ENCODE peak calls at places on chromosomes 16 and 17, in six cellular contexts. One of them, this sample, is unnamed.

GRCh38 chr16:15857779-15858560 is 1.1 kb upstream of the MYH11 start:
- DNase-seq in GM23338: peak
- DNase-seq in naive thymus-derived CD8-positive, alpha-beta T cell: no peak
- DNase-seq in NCI-H524 treated with DMSO at 0.1 percent for 48 hours: no peak
- DNase-seq in iPS DF 6.9: no peak
- DNase-seq in T-helper 22 cell: no peak
- DNase-seq in this sample: no peak

GRCh38 chr16:89805136-89805905 is 11.1 kb downstream of the FANCA start:
- DNase-seq in iPS DF 6.9: no peak
- DNase-seq in T-helper 22 cell: no peak
- DNase-seq in naive thymus-derived CD8-positive, alpha-beta T cell: no peak
- DNase-seq in NCI-H524 treated with DMSO at 0.1 percent for 48 hours: peak
- DNase-seq in GM23338: no peak
- DNase-seq in this sample: no peak

GRCh38 chr17:75036643-75037268 is 10.0 kb downstream of the ATP5PD start:
- DNase-seq in NCI-H524 treated with DMSO at 0.1 percent for 48 hours: no peak
- DNase-seq in iPS DF 6.9: no peak
- DNase-seq in GM23338: peak
- DNase-seq in naive thymus-derived CD8-positive, alpha-beta T cell: peak
- DNase-seq in T-helper 22 cell: peak
- DNase-seq in this sample: no peak

GRCh38 chr17:77504652-77505459 is 364.1 kb downstream of the SEC14L1 start:
- DNase-seq in iPS DF 6.9: no peak
- DNase-seq in NCI-H524 treated with DMSO at 0.1 percent for 48 hours: no peak
- DNase-seq in GM23338: no peak
- DNase-seq in naive thymus-derived CD8-positive, alpha-beta T cell: no peak
- DNase-seq in T-helper 22 cell: no peak
- DNase-seq in this sample: no peak

GRCh38 chr17:7883781-7884386 is 4.7 kb upstream of the CHD3 start:
- DNase-seq in naive thymus-derived CD8-positive, alpha-beta T cell: no peak
- DNase-seq in GM23338: no peak
- DNase-seq in T-helper 22 cell: peak
- DNase-seq in NCI-H524 treated with DMSO at 0.1 percent for 48 hours: no peak
- DNase-seq in iPS DF 6.9: no peak
- DNase-seq in this sample: no peak

GRCh38 chr16:81405702-81406113 is 38.9 kb upstream of the CMIP start:
- DNase-seq in GM23338: peak
- DNase-seq in naive thymus-derived CD8-positive, alpha-beta T cell: no peak
- DNase-seq in T-helper 22 cell: no peak
- DNase-seq in iPS DF 6.9: no peak
- DNase-seq in NCI-H524 treated with DMSO at 0.1 percent for 48 hours: no peak
- DNase-seq in this sample: no peak

GRCh38 chr17:42009170-42009569 is 8.1 kb downstream of the DNAJC7 start:
- DNase-seq in NCI-H524 treated with DMSO at 0.1 percent for 48 hours: no peak
- DNase-seq in naive thymus-derived CD8-positive, alpha-beta T cell: no peak
- DNase-seq in GM23338: peak
- DNase-seq in iPS DF 6.9: no peak
- DNase-seq in T-helper 22 cell: no peak
- DNase-seq in this sample: no peak

GRCh38 chr17:42422412-42422957 is 571 bp downstream of the CAVIN1 start:
- DNase-seq in GM23338: peak
- DNase-seq in NCI-H524 treated with DMSO at 0.1 percent for 48 hours: no peak
- DNase-seq in iPS DF 6.9: no peak
- DNase-seq in naive thymus-derived CD8-positive, alpha-beta T cell: no peak
- DNase-seq in T-helper 22 cell: no peak
- DNase-seq in this sample: peak

GRCh38 chr16:57235128-57236092 is 9.6 kb upstream of the ARL2BP start:
- DNase-seq in NCI-H524 treated with DMSO at 0.1 percent for 48 hours: no peak
- DNase-seq in T-helper 22 cell: no peak
- DNase-seq in GM23338: no peak
- DNase-seq in iPS DF 6.9: no peak
- DNase-seq in naive thymus-derived CD8-positive, alpha-beta T cell: no peak
- DNase-seq in this sample: no peak

GRCh38 chr16:9297437-9298113 is 206.1 kb downstream of the HAPSTR1 start:
- DNase-seq in naive thymus-derived CD8-positive, alpha-beta T cell: no peak
- DNase-seq in GM23338: peak
- DNase-seq in NCI-H524 treated with DMSO at 0.1 percent for 48 hours: no peak
- DNase-seq in T-helper 22 cell: no peak
- DNase-seq in iPS DF 6.9: peak
- DNase-seq in this sample: peak

GRCh38 chr16:31105677-31106213 is 2.4 kb upstream of the BCKDK start:
- DNase-seq in T-helper 22 cell: peak
- DNase-seq in GM23338: peak
- DNase-seq in iPS DF 6.9: peak
- DNase-seq in naive thymus-derived CD8-positive, alpha-beta T cell: peak
- DNase-seq in NCI-H524 treated with DMSO at 0.1 percent for 48 hours: no peak
- DNase-seq in this sample: peak

GRCh38 chr16:53132406-53132805 is 77.6 kb downstream of the CHD9 start:
- DNase-seq in GM23338: no peak
- DNase-seq in T-helper 22 cell: no peak
- DNase-seq in naive thymus-derived CD8-positive, alpha-beta T cell: no peak
- DNase-seq in iPS DF 6.9: no peak
- DNase-seq in NCI-H524 treated with DMSO at 0.1 percent for 48 hours: no peak
- DNase-seq in this sample: no peak

GRCh38 chr16:16099320-16099719 is 124.0 kb downstream of the ABCC6 start:
- DNase-seq in T-helper 22 cell: no peak
- DNase-seq in naive thymus-derived CD8-positive, alpha-beta T cell: no peak
- DNase-seq in GM23338: no peak
- DNase-seq in iPS DF 6.9: no peak
- DNase-seq in NCI-H524 treated with DMSO at 0.1 percent for 48 hours: no peak
- DNase-seq in this sample: no peak

GRCh38 chr16:82580293-82580900 is 46.4 kb upstream of the CDH13 start:
- DNase-seq in NCI-H524 treated with DMSO at 0.1 percent for 48 hours: peak
- DNase-seq in naive thymus-derived CD8-positive, alpha-beta T cell: no peak
- DNase-seq in GM23338: peak
- DNase-seq in T-helper 22 cell: no peak
- DNase-seq in iPS DF 6.9: no peak
- DNase-seq in this sample: no peak

GRCh38 chr17:73820686-73821448 is 176.6 kb upstream of the SDK2 start:
- DNase-seq in T-helper 22 cell: no peak
- DNase-seq in GM23338: peak
- DNase-seq in NCI-H524 treated with DMSO at 0.1 percent for 48 hours: no peak
- DNase-seq in iPS DF 6.9: peak
- DNase-seq in naive thymus-derived CD8-positive, alpha-beta T cell: no peak
- DNase-seq in this sample: no peak

GRCh38 chr17:82670661-82671060 is 22.4 kb upstream of the WDR45B start:
- DNase-seq in T-helper 22 cell: no peak
- DNase-seq in NCI-H524 treated with DMSO at 0.1 percent for 48 hours: no peak
- DNase-seq in iPS DF 6.9: no peak
- DNase-seq in naive thymus-derived CD8-positive, alpha-beta T cell: no peak
- DNase-seq in GM23338: no peak
- DNase-seq in this sample: no peak

GRCh38 chr17:46797131-46797530 is 21.4 kb downstream of the WNT3 start:
- DNase-seq in GM23338: no peak
- DNase-seq in NCI-H524 treated with DMSO at 0.1 percent for 48 hours: no peak
- DNase-seq in iPS DF 6.9: no peak
- DNase-seq in naive thymus-derived CD8-positive, alpha-beta T cell: no peak
- DNase-seq in T-helper 22 cell: no peak
- DNase-seq in this sample: no peak

GRCh38 chr16:508884-509736 is 18.4 kb upstream of the CAPN15 start:
- DNase-seq in iPS DF 6.9: no peak
- DNase-seq in NCI-H524 treated with DMSO at 0.1 percent for 48 hours: peak
- DNase-seq in naive thymus-derived CD8-positive, alpha-beta T cell: no peak
- DNase-seq in T-helper 22 cell: no peak
- DNase-seq in GM23338: no peak
- DNase-seq in this sample: no peak

GRCh38 chr17:7207120-7208001 is 12.3 kb downstream of the DLG4 start:
- DNase-seq in naive thymus-derived CD8-positive, alpha-beta T cell: no peak
- DNase-seq in T-helper 22 cell: no peak
- DNase-seq in NCI-H524 treated with DMSO at 0.1 percent for 48 hours: no peak
- DNase-seq in GM23338: no peak
- DNase-seq in iPS DF 6.9: no peak
- DNase-seq in this sample: no peak

GRCh38 chr17:50181601-50182345 is 16.0 kb downstream of the SGCA start:
- DNase-seq in naive thymus-derived CD8-positive, alpha-beta T cell: no peak
- DNase-seq in NCI-H524 treated with DMSO at 0.1 percent for 48 hours: no peak
- DNase-seq in iPS DF 6.9: no peak
- DNase-seq in T-helper 22 cell: no peak
- DNase-seq in GM23338: no peak
- DNase-seq in this sample: no peak

GRCh38 chr17:43332211-43332610 is 66.6 kb upstream of the ARL4D start:
- DNase-seq in GM23338: no peak
- DNase-seq in T-helper 22 cell: no peak
- DNase-seq in NCI-H524 treated with DMSO at 0.1 percent for 48 hours: no peak
- DNase-seq in naive thymus-derived CD8-positive, alpha-beta T cell: no peak
- DNase-seq in iPS DF 6.9: no peak
- DNase-seq in this sample: no peak

GRCh38 chr17:76784926-76785325 is 47.0 kb downstream of the MFSD11 start:
- DNase-seq in NCI-H524 treated with DMSO at 0.1 percent for 48 hours: no peak
- DNase-seq in naive thymus-derived CD8-positive, alpha-beta T cell: no peak
- DNase-seq in T-helper 22 cell: no peak
- DNase-seq in iPS DF 6.9: no peak
- DNase-seq in GM23338: no peak
- DNase-seq in this sample: no peak

GRCh38 chr16:29816694-29817441 is 916 bp downstream of the PAGR1 start:
- DNase-seq in NCI-H524 treated with DMSO at 0.1 percent for 48 hours: no peak
- DNase-seq in naive thymus-derived CD8-positive, alpha-beta T cell: peak
- DNase-seq in iPS DF 6.9: no peak
- DNase-seq in GM23338: peak
- DNase-seq in T-helper 22 cell: peak
- DNase-seq in this sample: peak

GRCh38 chr17:28549274-28550132 is 2.9 kb downstream of the UNC119 start:
- DNase-seq in NCI-H524 treated with DMSO at 0.1 percent for 48 hours: no peak
- DNase-seq in iPS DF 6.9: no peak
- DNase-seq in T-helper 22 cell: peak
- DNase-seq in naive thymus-derived CD8-positive, alpha-beta T cell: peak
- DNase-seq in GM23338: no peak
- DNase-seq in this sample: no peak

GRCh38 chr16:53773150-53773846 is 69.3 kb downstream of the FTO start:
- DNase-seq in NCI-H524 treated with DMSO at 0.1 percent for 48 hours: no peak
- DNase-seq in naive thymus-derived CD8-positive, alpha-beta T cell: no peak
- DNase-seq in iPS DF 6.9: peak
- DNase-seq in T-helper 22 cell: no peak
- DNase-seq in GM23338: peak
- DNase-seq in this sample: peak

GRCh38 chr17:41891135-41892065 is 26.2 kb upstream of the KLHL11 start:
- DNase-seq in iPS DF 6.9: no peak
- DNase-seq in T-helper 22 cell: no peak
- DNase-seq in NCI-H524 treated with DMSO at 0.1 percent for 48 hours: no peak
- DNase-seq in GM23338: no peak
- DNase-seq in naive thymus-derived CD8-positive, alpha-beta T cell: no peak
- DNase-seq in this sample: no peak

GRCh38 chr17:82020874-82021727 is 1.6 kb downstream of the CENPX start:
- DNase-seq in naive thymus-derived CD8-positive, alpha-beta T cell: peak
- DNase-seq in GM23338: peak
- DNase-seq in T-helper 22 cell: no peak
- DNase-seq in NCI-H524 treated with DMSO at 0.1 percent for 48 hours: no peak
- DNase-seq in iPS DF 6.9: no peak
- DNase-seq in this sample: no peak

GRCh38 chr16:62137991-62138390 is 101.8 kb upstream of the CDH8 start:
- DNase-seq in NCI-H524 treated with DMSO at 0.1 percent for 48 hours: no peak
- DNase-seq in naive thymus-derived CD8-positive, alpha-beta T cell: no peak
- DNase-seq in GM23338: no peak
- DNase-seq in T-helper 22 cell: no peak
- DNase-seq in iPS DF 6.9: no peak
- DNase-seq in this sample: no peak

GRCh38 chr16:30377812-30378235 is 3.2 kb downstream of the MYL11 start:
- DNase-seq in naive thymus-derived CD8-positive, alpha-beta T cell: peak
- DNase-seq in T-helper 22 cell: peak
- DNase-seq in NCI-H524 treated with DMSO at 0.1 percent for 48 hours: peak
- DNase-seq in iPS DF 6.9: no peak
- DNase-seq in GM23338: peak
- DNase-seq in this sample: peak

GRCh38 chr16:68776821-68777485 is 39.9 kb downstream of the CDH1 start:
- DNase-seq in NCI-H524 treated with DMSO at 0.1 percent for 48 hours: no peak
- DNase-seq in GM23338: no peak
- DNase-seq in naive thymus-derived CD8-positive, alpha-beta T cell: no peak
- DNase-seq in iPS DF 6.9: no peak
- DNase-seq in T-helper 22 cell: no peak
- DNase-seq in this sample: no peak

GRCh38 chr17:30922235-30922993 is 669 bp downstream of the ADAP2 start:
- DNase-seq in naive thymus-derived CD8-positive, alpha-beta T cell: no peak
- DNase-seq in GM23338: peak
- DNase-seq in NCI-H524 treated with DMSO at 0.1 percent for 48 hours: no peak
- DNase-seq in T-helper 22 cell: no peak
- DNase-seq in iPS DF 6.9: no peak
- DNase-seq in this sample: no peak

GRCh38 chr17:59366773-59367656 is 35.6 kb downstream of the YPEL2 start:
- DNase-seq in iPS DF 6.9: no peak
- DNase-seq in GM23338: no peak
- DNase-seq in naive thymus-derived CD8-positive, alpha-beta T cell: no peak
- DNase-seq in T-helper 22 cell: no peak
- DNase-seq in NCI-H524 treated with DMSO at 0.1 percent for 48 hours: no peak
- DNase-seq in this sample: no peak

GRCh38 chr16:86821933-86822332 is 243.6 kb downstream of the FOXL1 start:
- DNase-seq in GM23338: no peak
- DNase-seq in iPS DF 6.9: no peak
- DNase-seq in NCI-H524 treated with DMSO at 0.1 percent for 48 hours: no peak
- DNase-seq in naive thymus-derived CD8-positive, alpha-beta T cell: no peak
- DNase-seq in T-helper 22 cell: no peak
- DNase-seq in this sample: no peak